ENCODE peak calls at places on chromosomes 3 and 15, in ten cellular contexts. A is spleen, P is heart left ventricle, S is stomach, C is A549, J is sigmoid colon, V is breast epithelium, E is tibial nerve, Y is prostate gland, R is uterus. B is an unnamed sample.

GRCh38 chr15:90588427-90588826 is 58.7 kb downstream of the CRTC3 start:
- DNase-seq in A (no peak), P (no peak), S (no peak), C (no peak), J (no peak), V (no peak), E (no peak), Y (no peak), R (no peak), B (no peak)

GRCh38 chr15:66650433-66650832 is 51.6 kb upstream of the SMAD6 start:
- DNase-seq in A (no peak), P (peak; percentile 63), S (no peak), C (no peak), J (no peak), V (no peak), E (peak; percentile 35), Y (no peak), R (no peak), B (no peak)

GRCh38 chr3:5485427-5485826 is 297.9 kb downstream of the EDEM1 start:
- DNase-seq in A (no peak), P (no peak), S (no peak), C (no peak), J (no peak), V (no peak), E (no peak), Y (no peak), R (no peak), B (no peak)

GRCh38 chr3:69142090-69142489 is 19.7 kb upstream of the LMOD3 start:
- DNase-seq in A (no peak), P (no peak), S (no peak), C (no peak), J (no peak), V (no peak), E (no peak), Y (no peak), R (no peak), B (no peak)

GRCh38 chr3:126258670-126259069 is 78.3 kb upstream of the ALDH1L1 start:
- DNase-seq in A (no peak), P (no peak), S (no peak), C (no peak), J (no peak), V (no peak), E (no peak), Y (no peak), R (no peak), B (peak; percentile 82)

GRCh38 chr15:70471517-70471916 is 291.8 kb downstream of the UACA start:
- DNase-seq in A (no peak), P (no peak), S (no peak), C (no peak), J (no peak), V (no peak), E (no peak), Y (no peak), R (no peak), B (no peak)

GRCh38 chr15:66743703-66744536 is 41.9 kb downstream of the SMAD6 start:
- DNase-seq in A (no peak), P (no peak), S (peak; percentile 59), C (no peak), J (peak; percentile 62), V (no peak), E (no peak), Y (no peak), R (no peak), B (no peak)

GRCh38 chr3:59127071-59127470 is 77.2 kb upstream of the CFAP20DC start:
- DNase-seq in A (no peak), P (no peak), S (no peak), C (peak; percentile 10), J (no peak), V (no peak), E (no peak), Y (no peak), R (no peak), B (no peak)

GRCh38 chr15:52008698-52009434 is 10.2 kb upstream of the MAPK6 start:
- DNase-seq in A (no peak), P (no peak), S (no peak), C (no peak), J (no peak), V (no peak), E (no peak), Y (peak; percentile 20), R (no peak), B (no peak)

GRCh38 chr15:65409284-65409631 is 13.5 kb downstream of the IGDCC4 start:
- DNase-seq in A (no peak), P (no peak), S (no peak), C (no peak), J (no peak), V (no peak), E (no peak), Y (no peak), R (no peak), B (no peak)

GRCh38 chr3:23019596-23020300 is 183.4 kb upstream of the UBE2E2 start:
- DNase-seq in A (no peak), P (peak; percentile 34), S (no peak), C (no peak), J (no peak), V (no peak), E (no peak), Y (no peak), R (no peak), B (no peak)

GRCh38 chr3:45964139-45964538 is 20.9 kb downstream of the CXCR6 start:
- DNase-seq in A (no peak), P (no peak), S (no peak), C (no peak), J (no peak), V (no peak), E (no peak), Y (no peak), R (no peak), B (no peak)

GRCh38 chr15:84001037-84001436 is 234.5 kb upstream of the GOLGA6L4 start:
- DNase-seq in A (no peak), P (no peak), S (no peak), C (no peak), J (no peak), V (no peak), E (no peak), Y (no peak), R (no peak), B (peak; percentile 50)

GRCh38 chr3:149603126-149604074 is 54.4 kb downstream of the WWTR1 start:
- DNase-seq in A (no peak), P (no peak), S (no peak), C (peak; percentile 60), J (no peak), V (no peak), E (no peak), Y (no peak), R (no peak), B (no peak)

GRCh38 chr15:59819047-59819446 is 129.9 kb upstream of the BNIP2 start:
- DNase-seq in A (no peak), P (no peak), S (no peak), C (no peak), J (no peak), V (no peak), E (no peak), Y (no peak), R (no peak), B (no peak)

DNA sequence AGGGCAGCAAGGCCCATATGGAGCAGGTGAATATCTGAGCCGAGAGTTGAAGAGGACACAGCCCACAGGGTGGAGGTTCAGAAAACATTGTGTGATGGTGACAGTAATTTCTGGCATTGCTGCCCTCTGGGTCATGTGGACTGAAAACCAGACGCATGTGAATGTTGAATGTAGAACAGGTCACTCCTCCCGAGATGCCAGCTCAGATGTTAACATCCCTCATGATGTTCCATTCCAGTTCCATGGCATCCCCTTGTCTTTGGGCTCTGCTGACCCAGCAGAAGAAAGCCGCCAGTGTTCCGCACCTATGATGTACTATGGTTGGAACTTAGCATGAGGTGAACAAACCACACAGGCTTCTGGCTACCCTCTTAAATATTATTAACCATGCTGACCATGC is 110.7 kb upstream of the CTDSPL start:
- DNase-seq in A (no peak), P (no peak), S (no peak), C (no peak), J (no peak), V (no peak), E (no peak), Y (no peak), R (no peak), B (no peak)
- H3K27ac ChIP-seq in A (no peak overlapping the region), P (no peak overlapping the region), S (no peak overlapping the region), C (no peak overlapping the region), J (no peak overlapping the region), V (no peak overlapping the region), E (no peak overlapping the region), Y (no peak overlapping the region), R (no peak overlapping the region), B (no peak overlapping the region)

DNA sequence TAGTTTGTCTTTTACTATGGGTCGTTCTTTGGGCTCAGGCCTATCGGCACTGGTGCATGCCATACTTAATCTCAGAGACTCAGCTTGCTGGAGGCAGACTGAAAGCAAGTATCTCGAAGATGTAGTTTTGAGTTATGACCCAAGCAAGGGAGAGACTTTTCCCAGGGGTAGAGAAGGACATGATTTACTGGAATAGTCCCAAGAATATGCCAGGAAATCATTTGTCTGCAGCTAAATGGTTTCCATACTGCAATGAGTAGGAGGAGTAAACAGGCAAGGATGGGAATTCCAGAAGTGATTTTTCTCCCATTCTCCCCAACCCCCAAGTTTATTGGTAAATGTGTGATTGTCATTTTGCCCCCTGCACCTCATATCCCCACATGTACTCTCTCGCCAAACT is 35.4 kb upstream of the LACTB start:
- DNase-seq in A (no peak), P (no peak), S (no peak), C (no peak), J (no peak), V (no peak), E (no peak), Y (no peak), R (no peak), B (no peak)
- TF ChIP-seq CTCF in A (no peak), P (no peak), S (no peak), C (no peak), J (no peak), V (no peak), E (no peak), Y (no peak), R (no peak), B (no peak)

DNA sequence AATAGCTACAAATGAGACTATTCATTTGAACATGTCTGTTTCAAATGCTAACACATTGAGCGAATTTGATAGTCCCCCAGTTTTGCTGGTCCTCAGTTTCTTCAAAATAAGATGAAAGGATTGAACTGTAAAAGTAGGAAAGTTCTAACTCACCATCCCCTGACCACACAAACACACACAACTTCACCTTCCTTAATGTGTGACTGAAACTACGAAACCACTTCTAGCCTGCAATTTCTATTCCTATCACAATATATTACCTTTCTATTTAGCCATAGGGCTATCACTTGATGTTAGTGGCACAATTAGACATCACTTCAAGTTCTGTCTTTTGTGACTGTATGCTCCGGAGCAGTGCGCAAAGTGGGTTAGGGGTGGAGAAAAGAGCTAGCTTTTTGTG is 14.9 kb downstream of the BTLA start:
- DNase-seq in A (no peak), P (no peak), S (no peak), C (no peak), J (no peak), V (no peak), E (no peak), Y (no peak), R (no peak), B (no peak)
- TF ChIP-seq POLR2A in A (no peak), P (no peak), S (no peak), C (no peak), J (no peak), V (no peak), E (no peak), Y (no peak), R (no peak), B (no peak)

DNA sequence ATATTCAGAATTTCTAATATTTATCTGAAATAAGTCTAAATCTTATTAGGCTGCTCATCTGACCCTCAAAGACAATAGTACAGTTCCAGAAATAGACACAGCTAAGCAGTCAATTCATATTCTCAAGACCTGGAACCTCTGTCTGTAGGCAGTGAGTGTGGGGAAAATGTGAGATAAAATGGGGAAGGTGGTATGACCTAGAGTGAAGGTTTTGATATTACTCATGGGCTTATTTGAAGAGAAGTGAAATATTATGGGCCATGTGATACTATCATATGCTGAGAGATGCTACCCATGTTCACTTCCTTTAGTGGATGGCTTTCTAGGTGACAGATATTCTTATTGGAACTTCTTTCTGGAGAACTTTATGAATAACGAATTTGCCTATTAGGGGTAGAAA is 33.5 kb downstream of the TGFBR2 start:
- DNase-seq in A (no peak), P (no peak), S (no peak), C (no peak), J (no peak), V (no peak), E (no peak), Y (no peak), R (no peak), B (no peak)
- H3K27ac ChIP-seq in A (peak overlapping the region; percentile 100), P (peak overlapping the region; percentile 45), S (no peak overlapping the region), C (no peak overlapping the region), J (no peak overlapping the region), V (no peak overlapping the region), E (no peak overlapping the region), Y (no peak overlapping the region), R (no peak overlapping the region), B (no peak overlapping the region)

B was measured in esophagus muscularis mucosa.